ENCODE peak calls at places on chromosome 1, in eight cellular contexts. C is fibroblast of lung; S is iris pigment epithelial cell; K is Peyer's patch; Y is activated B cell treated with CpG ODN at 0.5 μM for 24 hours; V is KBM-7; A is activated CD4-positive, alpha-beta T cell treated with anti-CD3 and anti-CD28 coated beads, Interleukin-2, amount 10 ng/mL, durations not matched to agents 7 days and 5 days; E is OCI-LY7. H is an unnamed sample.
A peak's percentile ranks its signal among the peaks of the same experiment; 100 is the strongest.

GRCh38 chr1:51664412-51665240 is 47.7 kb downstream of the OSBPL9 start:
- DNase-seq in C (peak; percentile 51), S (peak; percentile 71), K (no peak), Y (no peak), V (no peak), A (no peak), E (no peak), H (no peak)

GRCh38 chr1:94832446-94832845 is 12.3 kb downstream of the SLC44A3 start:
- DNase-seq in C (peak; percentile 31), S (no peak), K (no peak), Y (no peak), V (no peak), A (no peak), E (no peak), H (peak; percentile 38)

GRCh38 chr1:226687476-226687875 is 51.6 kb downstream of the ITPKB start:
- DNase-seq in C (no peak), S (no peak), K (no peak), Y (no peak), V (no peak), A (peak; percentile 30), E (peak; percentile 66), H (no peak)

GRCh38 chr1:45522324-45523104 is 830 bp upstream of the PRDX1 start:
- DNase-seq in C (no peak), S (peak; percentile 79), K (no peak), Y (no peak), V (no peak), A (no peak), E (no peak), H (no peak)

GRCh38 chr1:228009828-228010775 is 3.3 kb downstream of the WNT3A start:
- DNase-seq in C (no peak), S (no peak), K (peak; percentile 39), Y (no peak), V (no peak), A (no peak), E (peak; percentile 69), H (peak; percentile 18)

GRCh38 chr1:230495891-230496385 is 69.8 kb upstream of the PGBD5 start:
- DNase-seq in C (no peak), S (no peak), K (no peak), Y (no peak), V (no peak), A (no peak), E (no peak), H (no peak)

GRCh38 chr1:20634594-20635084 is 1.4 kb downstream of the PINK1 start:
- DNase-seq in C (peak; percentile 31), S (peak; percentile 42), K (peak; percentile 52), Y (no peak), V (peak; percentile 73), A (no peak), E (no peak), H (peak; percentile 73)

GRCh38 chr1:151311589-151312331 is 15.5 kb downstream of the PI4KB start:
- DNase-seq in C (peak; percentile 100), S (peak; percentile 100), K (peak; percentile 91), Y (no peak), V (peak; percentile 21), A (peak; percentile 45), E (no peak), H (peak; percentile 95)

GRCh38 chr1:10973552-10973951 is 38.9 kb upstream of the TARDBP start:
- DNase-seq in C (peak; percentile 73), S (no peak), K (no peak), Y (no peak), V (no peak), A (no peak), E (no peak), H (no peak)

GRCh38 chr1:95033843-95034242 is 38.9 kb downstream of the ALG14 start:
- DNase-seq in C (no peak), S (peak; percentile 59), K (no peak), Y (no peak), V (no peak), A (no peak), E (no peak), H (no peak)

GRCh38 chr1:2499260-2499659 is 23.2 kb downstream of the PLCH2 start:
- DNase-seq in C (no peak), S (no peak), K (no peak), Y (no peak), V (no peak), A (no peak), E (no peak), H (no peak)

GRCh38 chr1:203592156-203592555 is 34.5 kb upstream of the ATP2B4 start:
- DNase-seq in C (no peak), S (no peak), K (no peak), Y (no peak), V (no peak), A (no peak), E (no peak), H (no peak)

GRCh38 chr1:111270781-111271463 is 19.7 kb upstream of the CHIA start:
- DNase-seq in C (no peak), S (no peak), K (no peak), Y (no peak), V (no peak), A (no peak), E (no peak), H (no peak)

GRCh38 chr1:112359961-112360767 is 35.9 kb upstream of the CTTNBP2NL start:
- DNase-seq in C (peak; percentile 83), S (peak; percentile 95), K (peak; percentile 71), Y (no peak), V (peak; percentile 33), A (no peak), E (no peak), H (no peak)

GRCh38 chr1:94528826-94529225 is 12.7 kb downstream of the F3 start:
- DNase-seq in C (no peak), S (no peak), K (no peak), Y (no peak), V (no peak), A (no peak), E (no peak), H (no peak)

GRCh38 chr1:30966690-30967369 is 58.3 kb upstream of the SDC3 start:
- DNase-seq in C (peak; percentile 86), S (peak; percentile 81), K (no peak), Y (no peak), V (no peak), A (no peak), E (no peak), H (no peak)

GRCh38 chr1:26280333-26281042 is 602 bp downstream of the SH3BGRL3 start:
- DNase-seq in C (no peak), S (peak; percentile 45), K (peak; percentile 63), Y (no peak), V (peak; percentile 68), A (peak; percentile 40), E (no peak), H (peak; percentile 90)

GRCh38 chr1:156571959-156572662 is at the start of gene IQGAP3:
- DNase-seq in C (peak; percentile 79), S (peak; percentile 82), K (peak; percentile 93), Y (peak; percentile 69), V (peak; percentile 80), A (peak; percentile 86), E (peak; percentile 76), H (peak; percentile 78)

GRCh38 chr1:84406209-84406917 is 8.1 kb downstream of the DNASE2B start:
- DNase-seq in C (no peak), S (peak; percentile 59), K (peak; percentile 68), Y (no peak), V (no peak), A (no peak), E (no peak), H (no peak)

GRCh38 chr1:6523566-6523965 is 30.7 kb downstream of the NOL9 start:
- DNase-seq in C (peak; percentile 44), S (peak; percentile 47), K (no peak), Y (no peak), V (peak; percentile 57), A (no peak), E (peak; percentile 34), H (peak; percentile 70)

GRCh38 chr1:37478890-37479254 is 4.5 kb downstream of the ZC3H12A start:
- DNase-seq in C (peak; percentile 44), S (peak; percentile 77), K (peak; percentile 79), Y (no peak), V (peak; percentile 38), A (peak; percentile 45), E (peak; percentile 35), H (peak; percentile 91)

GRCh38 chr1:156263288-156263655 is 15.4 kb upstream of the PAQR6 start:
- DNase-seq in C (no peak), S (no peak), K (no peak), Y (no peak), V (no peak), A (no peak), E (no peak), H (no peak)

GRCh38 chr1:248802454-248802853 is 23.3 kb downstream of the SH3BP5L start:
- DNase-seq in C (no peak), S (no peak), K (peak; percentile 89), Y (no peak), V (no peak), A (no peak), E (no peak), H (no peak)

GRCh38 chr1:80424249-80424648 is 1376.5 kb upstream of the ADGRL2 start:
- DNase-seq in C (no peak), S (no peak), K (no peak), Y (no peak), V (no peak), A (no peak), E (no peak), H (no peak)

GRCh38 chr1:247113094-247113497 is 8.9 kb upstream of the ZNF669 start:
- DNase-seq in C (no peak), S (no peak), K (no peak), Y (no peak), V (no peak), A (no peak), E (no peak), H (no peak)

GRCh38 chr1:184483101-184483813 is 96.4 kb downstream of the C1orf21 start:
- DNase-seq in C (peak; percentile 83), S (peak; percentile 96), K (peak; percentile 62), Y (no peak), V (no peak), A (no peak), E (no peak), H (no peak)

GRCh38 chr1:228446849-228447248 is 30.2 kb upstream of the TRIM17 start:
- DNase-seq in C (no peak), S (no peak), K (no peak), Y (no peak), V (no peak), A (no peak), E (no peak), H (no peak)

GRCh38 chr1:31447210-31447609 is 34.2 kb downstream of the SERINC2 start:
- DNase-seq in C (no peak), S (no peak), K (peak; percentile 36), Y (no peak), V (no peak), A (no peak), E (no peak), H (no peak)